ENCODE peak calls at places on chromosomes 11 and 22, in five cellular contexts. E, O, M, D and K are unnamed samples. For H3K4me1, the result is how much of the 10 kb centered on the place peaks cover.

GRCh38 chr11:12066799-12067508 is 43.4 kb upstream of the MICAL2 start:
- DNase-seq in E (peak), D (no peak), O (no peak), M (peak), K (peak)

GRCh38 chr22:19766506-19767426 is 6.2 kb downstream of the TBX1 start:
- DNase-seq in O (no peak), D (peak), E (no peak), M (peak), K (peak)

GRCh38 chr11:33633251-33634003 is 67.2 kb downstream of the C11orf91 start:
- DNase-seq in D (no peak), O (no peak), M (peak), E (peak), K (peak)

GRCh38 chr11:47284151-47284550 is 14.2 kb downstream of the MADD start:
- DNase-seq in O (no peak), D (no peak), M (no peak), E (no peak), K (no peak)

GRCh38 chr11:64741393-64742086 is 2.4 kb downstream of the RASGRP2 start:
- DNase-seq in M (no peak), D (peak), O (no peak), E (no peak), K (peak)

GRCh38 chr22:35961480-35961902 is 67.1 kb downstream of the RBFOX2 start:
- DNase-seq in O (peak), E (peak), D (peak), M (peak), K (peak)

GRCh38 chr11:8732276-8732675 is 49.7 kb downstream of the RPL27A start:
- DNase-seq in E (no peak), M (peak), D (no peak), O (no peak), K (no peak)

GRCh38 chr11:132186699-132187098 is 816.3 kb downstream of the NTM start:
- DNase-seq in D (peak), M (no peak), O (no peak), E (no peak), K (peak)

GRCh38 chr11:71139516-71140205 is 112.7 kb downstream of the SHANK2 start:
- DNase-seq in E (peak), M (no peak), O (no peak), D (no peak), K (no peak)

GRCh38 chr11:46352063-46352841 is 5.0 kb downstream of the DGKZ start:
- DNase-seq in E (no peak), O (no peak), D (peak), M (peak), K (peak)

GRCh38 chr11:17020831-17021230 is 6.6 kb upstream of the PLEKHA7 start:
- DNase-seq in E (no peak), M (peak), O (no peak), D (no peak), K (peak)

GRCh38 chr11:71998649-71999310 is at the start of gene IL18BP:
- DNase-seq in E (no peak), O (no peak), M (no peak), D (no peak), K (no peak)

GRCh38 chr11:33941637-33942160 is 49.8 kb upstream of the LMO2 start:
- DNase-seq in D (no peak), O (no peak), E (no peak), M (peak), K (peak)

GRCh38 chr22:44449061-44449682 is 48.9 kb downstream of the RTL6 start:
- DNase-seq in O (no peak), M (peak), E (peak), D (no peak), K (peak)

GRCh38 chr11:47607380-47607779 is 13.2 kb upstream of the C1QTNF4 start:
- DNase-seq in M (peak), O (no peak), D (no peak), E (peak), K (no peak)

GRCh38 chr22:50581031-50581949 is 1.4 kb downstream of the CHKB start:
- DNase-seq in O (no peak), M (peak), E (no peak), D (no peak), K (no peak)

GRCh38 chr11:67288452-67289225 is 464 bp upstream of the ANKRD13D start:
- DNase-seq in M (peak), D (peak), O (peak), E (peak), K (peak)

GRCh38 chr11:66579017-66579606 is 10.7 kb upstream of the CTSF start:
- DNase-seq in E (peak), O (peak), M (peak), D (peak), K (peak)

GRCh38 chr22:48313156-48313555 is 1514.5 kb downstream of the BRD1 start:
- DNase-seq in E (no peak), M (no peak), D (peak), O (no peak), K (no peak)

GRCh38 chr11:124753207-124753606 is 1.2 kb upstream of the VSIG2 start:
- DNase-seq in M (no peak), E (no peak), D (no peak), O (no peak), K (no peak)

GRCh38 chr22:35894937-35895708 is 133.5 kb downstream of the RBFOX2 start:
- DNase-seq in D (no peak), E (peak), M (peak), O (no peak), K (no peak)

GRCh38 chr22:44574581-44575343 is 76.7 kb upstream of the RTL6 start:
- DNase-seq in E (no peak), M (no peak), D (no peak), O (no peak), K (no peak)

GRCh38 chr11:66720223-66720898 is 8.7 kb downstream of the SPTBN2 start:
- DNase-seq in M (no peak), D (peak), O (peak), E (peak), K (peak)

DNA sequence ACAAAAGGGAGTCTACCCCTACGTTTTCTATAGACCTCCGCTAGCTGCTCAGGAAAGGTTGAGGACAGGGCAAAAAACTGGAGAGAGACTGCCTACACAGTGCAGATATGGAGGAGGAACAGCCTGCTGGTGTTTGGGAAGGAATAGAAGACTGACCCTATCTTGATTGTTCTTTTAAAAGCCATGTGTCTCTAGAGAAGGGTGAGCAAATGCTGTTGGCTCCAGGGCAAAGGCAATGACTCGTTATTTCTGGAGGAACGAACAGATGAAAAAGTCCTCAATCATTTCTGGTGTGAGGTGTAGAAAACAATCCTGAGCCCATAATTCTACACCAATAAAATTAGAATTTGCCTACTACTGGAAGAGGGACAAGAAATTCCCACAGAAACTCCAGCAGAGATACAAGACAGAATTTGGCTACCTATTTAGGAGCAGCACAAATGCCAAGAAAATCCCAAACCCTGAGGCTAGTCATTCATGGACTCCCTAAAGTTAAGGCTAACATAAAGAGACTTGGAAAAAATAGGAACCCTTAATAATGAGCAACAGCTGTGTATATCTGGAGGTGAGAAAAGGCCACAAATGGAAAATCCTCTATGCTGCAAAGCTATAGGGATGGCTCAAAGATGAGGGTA is 1206.3 kb upstream of the CNTN5 start:
- DNase-seq in O (no peak), D (no peak), E (no peak), M (peak), K (peak)
- H3K4me1 ChIP-seq in O (under half), D (under half), E (under half), M (under half), K (under half)

GRCh38 chr11:61629082-61629481 is 48.2 kb upstream of the SYT7 start:
- DNase-seq in M (no peak), D (no peak), O (no peak), E (no peak), K (no peak)

GRCh38 chr11:61630104-61630503 is 49.2 kb upstream of the SYT7 start:
- DNase-seq in O (no peak), M (no peak), D (no peak), E (no peak), K (no peak)

GRCh38 chr11:61627831-61628753 is 47.2 kb upstream of the SYT7 start:
- DNase-seq in E (peak), D (peak), M (peak), O (peak), K (peak)

GRCh38 chr11:61625525-61625924 is 44.6 kb upstream of the SYT7 start:
- DNase-seq in M (no peak), O (no peak), D (no peak), E (no peak), K (no peak)

GRCh38 chr11:61626580-61627380 is 45.9 kb upstream of the SYT7 start:
- DNase-seq in D (peak), E (peak), O (no peak), M (peak), K (peak)
- H4K8ac ChIP-seq in D (no peak), E (no peak), O (no peak), M (no peak), K (no peak)

GRCh38 chr11:35526370-35526792 is 965 bp upstream of the PAMR1 start:
- DNase-seq in D (peak), E (peak), O (no peak), M (peak), K (peak)
- H3K4me3 ChIP-seq in D (peak), E (no peak), O (no peak), M (peak), K (no peak)

GRCh38 chr11:119786431-119787073 is 57.6 kb upstream of the NECTIN1 start:
- DNase-seq in O (no peak), M (no peak), D (no peak), E (no peak), K (peak)

GRCh38 chr11:119782021-119782420 is 53.0 kb upstream of the NECTIN1 start:
- DNase-seq in O (no peak), E (no peak), M (no peak), D (no peak), K (peak)

GRCh38 chr11:119782673-119783072 is 53.7 kb upstream of the NECTIN1 start:
- DNase-seq in E (peak), O (no peak), M (no peak), D (no peak), K (peak)

GRCh38 chr11:119785131-119785530 is 56.1 kb upstream of the NECTIN1 start:
- DNase-seq in M (no peak), E (no peak), D (no peak), O (no peak), K (peak)

GRCh38 chr11:119783466-119784400 is 54.7 kb upstream of the NECTIN1 start:
- DNase-seq in O (no peak), E (no peak), M (no peak), D (no peak), K (no peak)
- H3K4me1 ChIP-seq in O (under half), E (under half), M (under half), D (under half), K (under half)